ENCODE peak calls at places on chromosomes 5 and 9, in six cellular contexts. X is epithelial cell of esophagus; Q is T-helper 1 cell; D is activated CD4-positive, alpha-beta T cell treated with anti-CD3 and anti-CD28 coated beads for 4 hours; H is GM12891; T is NCI-H226. V is an unnamed sample.

GRCh38 chr9:95131023-95131943 is 186.2 kb downstream of the FANCC start:
- DNase-seq in H (peak; percentile 47), D (peak; percentile 42), Q (peak; percentile 14), T (peak; percentile 29), X (peak; percentile 71), V (peak; percentile 76)

GRCh38 chr5:75405296-75405695 is 68.3 kb downstream of the HMGCR start:
- DNase-seq in Q (no peak), X (peak; percentile 70), T (peak; percentile 31), D (no peak), H (no peak), V (no peak)

GRCh38 chr5:34998058-34998789 is 49.5 kb downstream of the AGXT2 start:
- DNase-seq in D (no peak), H (no peak), T (no peak), Q (no peak), X (no peak), V (no peak)

GRCh38 chr9:137223078-137224040 is 1.3 kb upstream of the RNF208 start:
- DNase-seq in T (peak; percentile 94), X (peak; percentile 98), D (peak; percentile 97), Q (peak; percentile 96), H (peak; percentile 99), V (peak; percentile 99)

GRCh38 chr5:170419666-170420065 is 30.5 kb upstream of the KCNMB1 start:
- DNase-seq in H (no peak), T (no peak), X (no peak), Q (no peak), D (no peak), V (no peak)

GRCh38 chr5:9544502-9545300 is 1.2 kb downstream of the SEMA5A start:
- DNase-seq in X (peak; percentile 85), Q (no peak), T (peak; percentile 79), H (peak; percentile 56), D (peak; percentile 35), V (peak; percentile 58)

GRCh38 chr5:1349246-1349645 is 4.3 kb upstream of the CLPTM1L start:
- DNase-seq in Q (no peak), H (no peak), D (no peak), T (no peak), X (no peak), V (no peak)

GRCh38 chr9:126481862-126482261 is 131.9 kb upstream of the LMX1B start:
- DNase-seq in X (no peak), D (no peak), H (no peak), T (no peak), Q (no peak), V (no peak)

GRCh38 chr9:99401826-99402225 is 179.7 kb downstream of the SEC61B start:
- DNase-seq in T (no peak), X (no peak), Q (no peak), D (no peak), H (no peak), V (no peak)

GRCh38 chr9:124939944-124940343 is 939 bp downstream of the GOLGA1 start:
- DNase-seq in D (no peak), Q (no peak), T (no peak), H (no peak), X (no peak), V (no peak)

GRCh38 chr9:132161743-132162187 is at the start of gene NTNG2:
- DNase-seq in X (no peak), H (no peak), D (no peak), Q (no peak), T (no peak), V (no peak)

GRCh38 chr5:142913728-142914338 is 143.7 kb downstream of the ARHGAP26 start:
- DNase-seq in H (no peak), T (no peak), D (no peak), X (peak; percentile 91), Q (no peak), V (peak; percentile 60)

GRCh38 chr5:36928947-36929346 is 52.4 kb downstream of the NIPBL start:
- DNase-seq in D (no peak), H (no peak), T (peak; percentile 55), Q (no peak), X (peak; percentile 73), V (peak; percentile 60)

GRCh38 chr9:136364369-136364748 is 815 bp upstream of the DNLZ start:
- DNase-seq in H (no peak), D (no peak), X (no peak), Q (no peak), T (no peak), V (no peak)

GRCh38 chr9:138072897-138073296 is 195.3 kb downstream of the CACNA1B start:
- DNase-seq in H (no peak), D (no peak), X (no peak), Q (no peak), T (no peak), V (no peak)

GRCh38 chr9:121498487-121499176 is 1.0 kb downstream of the GGTA1 start:
- DNase-seq in D (no peak), T (peak; percentile 7), X (peak; percentile 44), H (peak; percentile 23), Q (no peak), V (peak; percentile 62)

GRCh38 chr5:81749186-81749561 is 1.7 kb downstream of the SSBP2 start:
- DNase-seq in D (no peak), T (no peak), X (no peak), H (no peak), Q (no peak), V (no peak)

GRCh38 chr5:39485075-39485474 is 60.3 kb upstream of the DAB2 start:
- DNase-seq in T (no peak), Q (no peak), X (no peak), D (no peak), H (no peak), V (no peak)

GRCh38 chr9:33858346-33858869 is 41.4 kb downstream of the UBE2R2 start:
- DNase-seq in X (no peak), H (no peak), Q (no peak), T (no peak), D (no peak), V (no peak)

GRCh38 chr9:121557581-121558422 is 58.2 kb upstream of the GGTA1 start:
- DNase-seq in Q (no peak), H (peak; percentile 51), T (peak; percentile 76), D (no peak), X (peak; percentile 79), V (peak; percentile 84)